ENCODE peak calls at places on chromosomes 13 and 19, in ten cellular contexts. C is AG09309, P is lower leg skin, Q is stomach, M is lung, U is ovary, K is epithelial cell of esophagus, V is lower lobe of right lung, Y is mucosa of descending colon, S is PC-3. J is an unnamed sample.

GRCh38 chr13:36965767-36966166 is 33.4 kb downstream of the ALG5 start:
- DNase-seq in K (peak), Q (no peak), U (no peak), Y (no peak), P (no peak), C (peak), S (peak), M (no peak), V (no peak), J (peak)

GRCh38 chr19:18906605-18907519 is 10.9 kb upstream of the CERS1 start:
- DNase-seq in S (no peak), V (no peak), M (no peak), K (no peak), Q (no peak), Y (no peak), P (no peak), C (no peak), U (no peak), J (no peak)

GRCh38 chr19:10168386-10168948 is 26.3 kb downstream of the DNMT1 start:
- DNase-seq in V (no peak), U (no peak), M (no peak), P (no peak), Y (no peak), S (no peak), K (no peak), Q (no peak), C (no peak), J (no peak)

GRCh38 chr13:32409561-32410440 is 18.1 kb downstream of the N4BP2L1 start:
- DNase-seq in C (peak), M (no peak), V (no peak), S (no peak), U (peak), Y (no peak), K (peak), Q (no peak), P (no peak), J (no peak)

GRCh38 chr13:57632276-57633140 is 964 bp downstream of the PCDH17 start:
- DNase-seq in K (no peak), M (no peak), U (no peak), S (no peak), V (peak), P (no peak), Y (peak), C (no peak), Q (no peak), J (no peak)

GRCh38 chr13:62243146-62243545 is 827.5 kb upstream of the PCDH20 start:
- DNase-seq in Y (no peak), U (no peak), C (no peak), Q (no peak), P (no peak), V (no peak), S (no peak), K (no peak), M (no peak), J (no peak)

GRCh38 chr19:7792286-7792685 is 29.2 kb downstream of the CLEC4M start:
- DNase-seq in S (peak), K (peak), V (no peak), C (no peak), M (no peak), P (no peak), Y (no peak), U (no peak), Q (no peak), J (no peak)

GRCh38 chr13:79541426-79542049 is 60.6 kb downstream of the NDFIP2 start:
- DNase-seq in Y (no peak), V (no peak), U (no peak), C (peak), M (no peak), K (peak), P (no peak), S (peak), Q (no peak), J (no peak)

GRCh38 chr13:71685072-71685471 is 181.9 kb downstream of the DACH1 start:
- DNase-seq in K (no peak), M (no peak), C (no peak), U (no peak), Y (no peak), Q (no peak), P (no peak), S (no peak), V (no peak), J (no peak)

GRCh38 chr19:5078179-5078578 is 109.3 kb downstream of the KDM4B start:
- DNase-seq in S (no peak), C (no peak), P (no peak), K (no peak), V (no peak), Q (no peak), M (no peak), U (no peak), Y (no peak), J (no peak)

GRCh38 chr13:50128406-50129048 is 113.3 kb downstream of the KCNRG start:
- DNase-seq in S (no peak), M (no peak), C (no peak), Q (no peak), U (no peak), P (no peak), Y (no peak), K (no peak), V (no peak), J (no peak)

GRCh38 chr19:5036733-5037681 is 68.1 kb downstream of the KDM4B start:
- DNase-seq in Q (no peak), U (no peak), S (no peak), M (no peak), Y (no peak), V (no peak), C (no peak), P (no peak), K (peak), J (no peak)

GRCh38 chr19:40523322-40524047 is 53.2 kb upstream of the SHKBP1 start:
- DNase-seq in S (peak), M (peak), Q (peak), Y (peak), V (peak), P (no peak), U (peak), C (peak), K (peak), J (peak)

GRCh38 chr19:4638330-4638729 is 986 bp upstream of the TNFAIP8L1 start:
- DNase-seq in U (no peak), K (no peak), S (no peak), V (no peak), M (no peak), C (no peak), P (no peak), Y (peak), Q (no peak), J (no peak)

GRCh38 chr19:13102666-13103584 is at the start of gene LYL1:
- DNase-seq in P (peak), S (no peak), M (peak), Q (peak), Y (peak), U (peak), K (no peak), C (no peak), V (peak), J (no peak)

GRCh38 chr19:1133471-1133929 is 29.7 kb downstream of the GPX4 start:
- DNase-seq in K (peak), Y (peak), P (peak), C (no peak), Q (peak), V (peak), M (no peak), S (no peak), U (no peak), J (no peak)

GRCh38 chr19:2762783-2763496 is 20.1 kb downstream of the SGTA start:
- DNase-seq in P (no peak), C (no peak), Q (no peak), V (no peak), K (no peak), S (no peak), Y (no peak), U (no peak), M (no peak), J (no peak)

GRCh38 chr13:94303644-94304174 is 175.8 kb downstream of the DCT start:
- DNase-seq in U (no peak), Q (no peak), C (no peak), K (no peak), P (no peak), S (no peak), Y (no peak), M (no peak), V (no peak), J (no peak)

GRCh38 chr13:72168126-72168525 is 301.1 kb upstream of the DACH1 start:
- DNase-seq in U (no peak), V (no peak), C (no peak), Y (no peak), M (no peak), P (no peak), Q (no peak), S (no peak), K (no peak), J (no peak)

GRCh38 chr19:12790628-12791344 is 500 bp upstream of the JUNB start:
- DNase-seq in M (no peak), V (no peak), S (peak), K (no peak), P (no peak), C (no peak), U (no peak), Q (no peak), Y (peak), J (no peak)

GRCh38 chr19:18007939-18008673 is at the start of gene ARRDC2:
- DNase-seq in V (peak), P (peak), Q (peak), C (peak), S (peak), Y (peak), U (peak), M (peak), K (peak), J (no peak)

GRCh38 chr19:3162418-3163229 is 15.9 kb upstream of the S1PR4 start:
- DNase-seq in V (no peak), P (no peak), U (no peak), Q (no peak), S (peak), K (peak), C (no peak), Y (no peak), M (no peak), J (no peak)

DNA sequence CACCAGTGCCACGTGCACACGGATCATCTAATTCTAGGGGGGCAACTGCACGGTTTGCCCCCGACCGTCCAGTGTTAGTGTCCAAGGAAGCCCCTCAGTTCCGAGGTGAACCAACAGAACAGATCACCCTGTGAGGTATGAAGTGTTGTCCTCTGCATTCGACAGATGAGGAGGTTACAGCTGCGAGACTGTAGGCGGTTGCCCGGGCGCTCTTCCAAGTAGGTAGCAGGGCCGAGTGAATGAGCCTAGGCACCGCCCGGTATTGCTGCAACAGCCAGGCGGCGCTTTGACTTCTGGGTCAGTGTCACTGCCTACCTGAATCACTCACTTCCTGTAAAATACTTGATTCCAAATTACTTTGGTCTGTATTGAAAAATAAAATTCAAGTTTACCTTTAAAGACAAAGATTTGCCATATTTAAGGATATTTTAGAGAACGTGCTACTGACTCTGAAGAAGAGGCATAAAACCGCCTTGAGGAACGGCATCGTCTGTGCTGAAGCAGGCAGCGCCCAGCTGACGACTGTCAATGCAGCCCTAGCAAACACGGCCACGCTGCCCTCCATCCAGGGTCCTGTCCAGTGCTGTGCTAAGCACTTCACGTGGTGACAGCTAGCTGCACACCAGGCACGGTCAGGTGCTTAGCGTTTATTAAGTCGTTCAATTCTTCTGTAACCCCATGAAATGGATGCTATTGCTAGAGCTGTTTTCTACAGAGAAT is 19.3 kb upstream of the RASA3 start:
- DNase-seq in Y (peak), S (peak), M (no peak), U (no peak), C (no peak), P (peak), Q (peak), K (peak), V (peak), J (no peak)
- TF ChIP-seq CTCF in Y (peak), S (no peak), M (no peak), U (no peak), C (no peak), P (no peak), Q (no peak), K (peak), V (no peak), J (no peak)

GRCh38 chr13:110352735-110353134 is 45.7 kb downstream of the COL4A2 start:
- DNase-seq in Q (no peak), P (peak), K (no peak), V (no peak), M (no peak), C (no peak), Y (no peak), S (no peak), U (no peak), J (no peak)
- TF ChIP-seq CTCF in Q (no peak), P (no peak), K (no peak), V (no peak), M (no peak), C (no peak), Y (no peak), S (peak), U (no peak), J (peak)

DNA sequence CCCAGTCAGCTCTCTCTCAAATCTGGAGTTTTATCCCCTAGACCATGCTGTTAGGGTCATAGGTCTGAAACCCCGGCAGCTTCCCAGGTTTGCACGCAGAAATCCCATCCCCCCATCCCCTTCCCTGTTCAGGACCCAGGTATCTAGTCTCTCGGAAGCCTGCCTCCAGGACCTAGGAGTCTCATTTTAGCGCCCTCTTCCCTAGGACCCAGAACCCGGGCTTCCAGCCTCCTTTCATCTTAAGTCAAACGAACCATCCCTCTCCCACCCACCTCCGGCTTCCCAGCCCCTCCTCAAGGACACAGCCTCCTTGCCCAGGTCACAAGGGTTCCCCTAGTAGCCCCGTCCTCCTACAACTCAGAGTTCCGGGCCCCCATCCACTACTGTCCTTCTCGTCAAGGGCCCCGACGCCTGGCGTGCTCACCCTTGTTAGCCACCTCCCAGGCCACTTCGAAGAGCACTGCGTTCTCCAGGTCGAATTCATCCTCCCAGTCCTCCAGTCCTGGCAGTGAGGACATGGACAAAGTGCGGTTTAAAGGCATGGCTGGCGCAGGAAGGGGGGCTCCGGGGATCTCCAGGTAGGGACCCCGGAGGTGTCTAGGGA is 436 bp downstream of the GYS1 start:
- DNase-seq in P (no peak), Q (no peak), U (no peak), Y (no peak), C (no peak), V (no peak), S (no peak), K (peak), M (no peak), J (no peak)
- TF ChIP-seq CTCF in P (no peak), Q (no peak), U (no peak), Y (no peak), C (no peak), V (no peak), S (no peak), K (no peak), M (no peak), J (no peak)

GRCh38 chr19:45922281-45922680 is 7.7 kb upstream of the NANOS2 start:
- DNase-seq in U (no peak), K (no peak), M (no peak), V (no peak), S (peak), Q (no peak), P (no peak), Y (no peak), C (no peak), J (no peak)
- TF ChIP-seq CTCF in U (no peak), K (no peak), M (no peak), V (no peak), S (peak), Q (no peak), P (no peak), Y (no peak), C (peak), J (peak)

GRCh38 chr19:45499196-45500180 is 1.2 kb downstream of the PPM1N start:
- DNase-seq in P (no peak), K (peak), S (peak), M (peak), C (no peak), Q (no peak), V (peak), U (no peak), Y (peak), J (no peak)

GRCh38 chr19:45497791-45498190 is 452 bp upstream of the PPM1N start:
- DNase-seq in P (no peak), S (no peak), K (no peak), C (no peak), Y (peak), M (no peak), U (no peak), Q (no peak), V (no peak), J (no peak)

GRCh38 chr19:45496349-45496953 is 396 bp downstream of the RTN2 start:
- DNase-seq in Q (no peak), V (no peak), K (no peak), M (no peak), P (peak), S (peak), C (no peak), Y (peak), U (peak), J (no peak)

GRCh38 chr19:45500918-45501729 is 2.9 kb downstream of the PPM1N start:
- DNase-seq in Y (no peak), P (no peak), M (no peak), V (no peak), U (no peak), S (no peak), K (no peak), C (no peak), Q (no peak), J (no peak)

GRCh38 chr19:45498411-45499195 is at the start of gene PPM1N:
- DNase-seq in U (no peak), Y (peak), C (no peak), K (no peak), P (peak), Q (no peak), V (no peak), M (no peak), S (peak), J (no peak)
- TF ChIP-seq CTCF in U (no peak), Y (no peak), C (no peak), K (no peak), P (no peak), Q (no peak), V (peak), M (no peak), S (peak), J (no peak)

J was measured in kidney epithelial cell.